ENCODE peak calls at places on chromosomes 16 and 17, in five cellular contexts. S is ovary; K is CD8-positive, alpha-beta T cell; V is breast epithelium; T is neural progenitor cell. Y is an unnamed sample.

GRCh38 chr16:78761427-78761826 is 662.0 kb downstream of the WWOX start:
- DNase-seq in V (no peak), S (no peak), T (peak), K (no peak), Y (no peak)

GRCh38 chr17:41308251-41308917 is 725 bp downstream of the KRTAP16-1 start:
- DNase-seq in K (peak), T (no peak), V (peak), S (no peak), Y (no peak)

GRCh38 chr16:48008011-48008410 is 147.8 kb downstream of the ABCC12 start:
- DNase-seq in T (no peak), K (no peak), V (no peak), S (no peak), Y (no peak)

GRCh38 chr16:57485091-57485915 is 990 bp downstream of the DOK4 start:
- DNase-seq in K (no peak), T (no peak), S (no peak), V (no peak), Y (no peak)

GRCh38 chr16:27475561-27475960 is 73.6 kb downstream of the IL21R start:
- DNase-seq in K (no peak), T (no peak), V (no peak), S (no peak), Y (no peak)

GRCh38 chr17:7988750-7989178 is 13.7 kb upstream of the GUCY2D start:
- DNase-seq in T (peak), K (no peak), V (no peak), S (peak), Y (no peak)

GRCh38 chr16:4915226-4915761 is 21.7 kb downstream of the PPL start:
- DNase-seq in S (no peak), T (no peak), K (no peak), V (no peak), Y (no peak)

GRCh38 chr17:77783991-77784820 is 174.3 kb upstream of the TNRC6C start:
- DNase-seq in S (no peak), V (no peak), T (no peak), K (peak), Y (no peak)

GRCh38 chr17:30958187-30958586 is 12.7 kb upstream of the RNF135 start:
- DNase-seq in V (no peak), S (no peak), K (no peak), T (no peak), Y (no peak)

GRCh38 chr16:89099905-89100304 is 6.3 kb downstream of the ACSF3 start:
- DNase-seq in V (no peak), S (no peak), T (no peak), K (peak), Y (no peak)

GRCh38 chr17:82239926-82240505 is 11.2 kb downstream of the SLC16A3 start:
- DNase-seq in K (no peak), T (no peak), S (no peak), V (no peak), Y (no peak)

GRCh38 chr16:85330694-85331188 is 218.5 kb upstream of the CIBAR2 start:
- DNase-seq in T (peak), K (peak), S (no peak), V (no peak), Y (no peak)

GRCh38 chr16:89442588-89442987 is 47.8 kb downstream of the ANKRD11 start:
- DNase-seq in V (no peak), K (no peak), T (no peak), S (no peak), Y (no peak)

GRCh38 chr17:79939755-79940154 is 95.9 kb downstream of the TBC1D16 start:
- DNase-seq in V (no peak), K (no peak), S (peak), T (no peak), Y (no peak)

GRCh38 chr17:63937920-63938319 is 5.8 kb upstream of the CD79B start:
- DNase-seq in K (no peak), S (no peak), V (no peak), T (no peak), Y (no peak)

GRCh38 chr16:15484662-15485061 is 50.3 kb downstream of the BMERB1 start:
- DNase-seq in K (no peak), V (no peak), T (no peak), S (no peak), Y (no peak)

GRCh38 chr16:47732806-47733150 is 271.6 kb downstream of the PHKB start:
- DNase-seq in K (no peak), V (no peak), S (no peak), T (no peak), Y (no peak)

GRCh38 chr16:1662543-1662942 is 15.5 kb upstream of the JPT2 start:
- DNase-seq in T (no peak), V (no peak), S (no peak), K (no peak), Y (no peak)

GRCh38 chr17:13435230-13435629 is 166.5 kb downstream of the HS3ST3A1 start:
- DNase-seq in V (no peak), K (no peak), T (no peak), S (no peak), Y (no peak)

GRCh38 chr17:30421592-30421991 is 42.9 kb downstream of the CPD start:
- DNase-seq in K (no peak), V (no peak), T (no peak), S (no peak), Y (no peak)

GRCh38 chr17:8128125-8128784 is 4.3 kb upstream of the HES7 start:
- DNase-seq in S (no peak), T (no peak), V (no peak), K (no peak), Y (no peak)

GRCh38 chr16:87392823-87393679 is 915 bp downstream of the MAP1LC3B start:
- DNase-seq in K (peak), V (peak), T (peak), S (peak), Y (no peak)

GRCh38 chr16:23905027-23905426 is 69.2 kb downstream of the PRKCB start:
- DNase-seq in S (no peak), K (no peak), T (peak), V (peak), Y (peak)

GRCh38 chr16:48511071-48511540 is 98.9 kb downstream of the N4BP1 start:
- DNase-seq in V (no peak), T (peak), K (no peak), S (no peak), Y (no peak)

GRCh38 chr16:11668590-11669379 is 530 bp downstream of the SNN start:
- DNase-seq in K (peak), S (peak), V (no peak), T (peak), Y (no peak)

GRCh38 chr17:40554646-40555295 is 10.5 kb downstream of the CCR7 start:
- DNase-seq in T (no peak), K (no peak), V (peak), S (peak), Y (peak)

GRCh38 chr17:31561469-31562412 is 170.3 kb downstream of the RAB11FIP4 start:
- DNase-seq in V (no peak), T (no peak), K (no peak), S (no peak), Y (no peak)

GRCh38 chr16:54431997-54432367 is 145.4 kb upstream of the IRX3 start:
- DNase-seq in S (no peak), T (no peak), V (no peak), K (no peak), Y (no peak)

GRCh38 chr17:9158545-9159452 is 137.5 kb downstream of the NTN1 start:
- DNase-seq in S (no peak), T (no peak), K (no peak), V (no peak), Y (no peak)

GRCh38 chr16:19940195-19940594 is 55.5 kb upstream of the GPRC5B start:
- DNase-seq in V (no peak), K (no peak), T (no peak), S (no peak), Y (no peak)

GRCh38 chr16:5354645-5355044 is 257.1 kb upstream of the EEF2KMT start:
- DNase-seq in S (no peak), T (no peak), K (no peak), V (no peak), Y (no peak)

GRCh38 chr17:57135748-57136342 is 50.8 kb downstream of the AKAP1 start:
- DNase-seq in S (no peak), V (no peak), K (no peak), T (no peak), Y (no peak)

GRCh38 chr17:34869636-34870035 is 91.6 kb downstream of the CCT6B start:
- DNase-seq in T (no peak), V (no peak), S (no peak), K (no peak), Y (no peak)

GRCh38 chr17:34862384-34862783 is 98.9 kb downstream of the CCT6B start:
- DNase-seq in T (no peak), V (no peak), K (no peak), S (no peak), Y (no peak)

GRCh38 chr17:34865696-34866095 is 95.6 kb downstream of the CCT6B start:
- DNase-seq in T (no peak), S (no peak), K (no peak), V (no peak), Y (no peak)
- TF ChIP-seq CTCF in T (no peak), S (no peak), K (no peak), V (no peak), Y (no peak)

DNA sequence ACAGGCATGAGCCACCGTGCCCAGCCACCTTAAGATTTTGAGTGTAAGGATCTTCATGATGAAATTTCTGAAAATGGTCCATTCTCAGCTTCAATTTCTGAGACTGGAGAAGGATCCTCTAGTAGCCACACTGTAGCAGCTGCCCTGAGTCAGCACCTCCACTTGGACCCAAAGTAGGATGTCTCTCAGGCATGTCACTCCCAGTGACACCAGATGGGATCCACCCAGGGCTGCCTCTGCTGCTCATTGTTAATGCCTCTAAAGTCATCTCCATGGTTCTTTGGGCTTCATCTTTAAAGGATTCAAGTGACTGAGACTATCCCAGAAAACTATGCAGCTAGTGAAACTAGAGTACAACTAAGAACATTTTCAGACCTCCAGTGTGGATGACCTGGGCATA is 7.9 kb downstream of the PLD6 start:
- DNase-seq in V (no peak), K (no peak), T (no peak), S (no peak), Y (no peak)
- TF ChIP-seq CTCF in V (no peak), K (no peak), T (no peak), S (no peak), Y (no peak)

GRCh38 chr16:67456383-67457140 is 24.4 kb downstream of the ATP6V0D1 start:
- DNase-seq in T (no peak), S (peak), V (peak), K (no peak), Y (no peak)
- TF ChIP-seq CTCF in T (peak), S (peak), V (peak), K (no peak), Y (no peak)

GRCh38 chr17:16900288-16900882 is 71.5 kb downstream of the TNFRSF13B start:
- DNase-seq in S (no peak), V (no peak), T (no peak), K (no peak), Y (no peak)
- TF ChIP-seq CTCF in S (no peak), V (no peak), T (no peak), K (no peak), Y (no peak)

Y was measured in mesothelial cell of epicardium.